ENCODE peak calls at places on chromosome 17, in six cellular contexts. X is HuH-7.5, S is DMS79, D is iPS-NIHi11, B is dorsolateral prefrontal cortex, R is amygdala. M is an unnamed sample.

GRCh38 chr17:76772842-76773521 is 35.1 kb downstream of the MFSD11 start:
- DNase-seq in X (no peak), S (no peak), D (peak; percentile 19), B (no peak), R (no peak), M (no peak)

GRCh38 chr17:21756856-21757619 is 64.7 kb downstream of the KCNJ18 start:
- DNase-seq in X (no peak), S (no peak), D (no peak), B (no peak), R (no peak), M (no peak)

GRCh38 chr17:41624208-41625101 is at the start of gene KRT17:
- DNase-seq in X (no peak), S (no peak), D (no peak), B (no peak), R (no peak), M (no peak)

GRCh38 chr17:81470944-81471803 is 41.4 kb downstream of the ACTG1 start:
- DNase-seq in X (no peak), S (no peak), D (no peak), B (no peak), R (no peak), M (no peak)

GRCh38 chr17:17510456-17511292 is 14.5 kb upstream of the RASD1 start:
- DNase-seq in X (no peak), S (no peak), D (no peak), B (no peak), R (no peak), M (no peak)

GRCh38 chr17:2179615-2180295 is 123.8 kb downstream of the SMG6 start:
- DNase-seq in X (no peak), S (peak; percentile 91), D (no peak), B (peak; percentile 68), R (peak; percentile 31), M (peak; percentile 27)

GRCh38 chr17:55275894-55276804 is 11.4 kb downstream of the HLF start:
- DNase-seq in X (no peak), S (no peak), D (no peak), B (no peak), R (no peak), M (no peak)

GRCh38 chr17:64661731-64661980 is 451 bp downstream of the SMURF2 start:
- DNase-seq in X (peak; percentile 19), S (no peak), D (no peak), B (peak; percentile 19), R (no peak), M (peak; percentile 35)

GRCh38 chr17:78313735-78314648 is 45.9 kb downstream of the SOCS3 start:
- DNase-seq in X (peak; percentile 87), S (peak; percentile 71), D (peak; percentile 95), B (no peak), R (no peak), M (no peak)

GRCh38 chr17:77827461-77827968 is 131.0 kb upstream of the TNRC6C start:
- DNase-seq in X (no peak), S (no peak), D (no peak), B (no peak), R (no peak), M (no peak)

GRCh38 chr17:65366102-65366844 is 195.2 kb downstream of the AXIN2 start:
- DNase-seq in X (no peak), S (no peak), D (no peak), B (no peak), R (no peak), M (no peak)

GRCh38 chr17:2701996-2702741 is 9.4 kb downstream of the CLUH start:
- DNase-seq in X (no peak), S (no peak), D (peak; percentile 40), B (no peak), R (no peak), M (no peak)

GRCh38 chr17:71699907-71700306 is 420.9 kb upstream of the SOX9 start:
- DNase-seq in X (no peak), S (no peak), D (no peak), B (no peak), R (no peak), M (no peak)

GRCh38 chr17:72970246-72970645 is 122.2 kb downstream of the SLC39A11 start:
- DNase-seq in X (no peak), S (no peak), D (no peak), B (peak; percentile 58), R (no peak), M (no peak)

GRCh38 chr17:35668807-35669206 is 62.6 kb upstream of the RASL10B start:
- DNase-seq in X (no peak), S (no peak), D (no peak), B (no peak), R (no peak), M (no peak)